ENCODE peak calls at places on chromosomes 12 and 14, in nine cellular contexts. One of them, this sample, is unnamed.

GRCh38 chr14:54771411-54772027 is 131.1 kb downstream of the GCH1 start:
- DNase-seq in fibroblast of lung: no peak
- DNase-seq in stomach: no peak
- DNase-seq in A673: no peak
- DNase-seq in HCT116: no peak
- DNase-seq in CD8-positive, alpha-beta T cell: no peak
- DNase-seq in left ventricle myocardium inferior: no peak
- DNase-seq in heart right ventricle: no peak
- DNase-seq in lower lobe of right lung: no peak
- DNase-seq in this sample: no peak

GRCh38 chr14:77988966-77989365 is 181.2 kb upstream of the NRXN3 start:
- DNase-seq in heart right ventricle: peak; percentile 49
- DNase-seq in fibroblast of lung: peak; percentile 98
- DNase-seq in left ventricle myocardium inferior: peak; percentile 29
- DNase-seq in A673: no peak
- DNase-seq in HCT116: no peak
- DNase-seq in lower lobe of right lung: no peak
- DNase-seq in stomach: no peak
- DNase-seq in CD8-positive, alpha-beta T cell: no peak
- DNase-seq in this sample: no peak

GRCh38 chr12:12975322-12976077 is 23.5 kb upstream of the GPRC5D start:
- DNase-seq in HCT116: peak; percentile 29
- DNase-seq in left ventricle myocardium inferior: no peak
- DNase-seq in lower lobe of right lung: no peak
- DNase-seq in CD8-positive, alpha-beta T cell: no peak
- DNase-seq in heart right ventricle: no peak
- DNase-seq in A673: peak; percentile 21
- DNase-seq in stomach: peak; percentile 46
- DNase-seq in fibroblast of lung: peak; percentile 54
- DNase-seq in this sample: no peak

GRCh38 chr12:13918883-13919282 is 62.5 kb downstream of the GRIN2B start:
- DNase-seq in fibroblast of lung: no peak
- DNase-seq in lower lobe of right lung: no peak
- DNase-seq in heart right ventricle: no peak
- DNase-seq in A673: no peak
- DNase-seq in stomach: no peak
- DNase-seq in left ventricle myocardium inferior: no peak
- DNase-seq in CD8-positive, alpha-beta T cell: no peak
- DNase-seq in HCT116: no peak
- DNase-seq in this sample: no peak

GRCh38 chr12:97456792-97457191 is 5.8 kb upstream of the RMST start:
- DNase-seq in A673: no peak
- DNase-seq in left ventricle myocardium inferior: no peak
- DNase-seq in HCT116: no peak
- DNase-seq in CD8-positive, alpha-beta T cell: no peak
- DNase-seq in heart right ventricle: no peak
- DNase-seq in stomach: no peak
- DNase-seq in lower lobe of right lung: no peak
- DNase-seq in fibroblast of lung: no peak
- DNase-seq in this sample: no peak

GRCh38 chr12:75979181-75979580 is 52.4 kb downstream of the PHLDA1 start:
- DNase-seq in left ventricle myocardium inferior: no peak
- DNase-seq in fibroblast of lung: peak; percentile 70
- DNase-seq in CD8-positive, alpha-beta T cell: peak; percentile 14
- DNase-seq in stomach: no peak
- DNase-seq in lower lobe of right lung: no peak
- DNase-seq in HCT116: no peak
- DNase-seq in A673: peak; percentile 56
- DNase-seq in heart right ventricle: no peak
- DNase-seq in this sample: no peak

GRCh38 chr14:104494483-104494882 is 85.1 kb upstream of the C14orf180 start:
- DNase-seq in stomach: no peak
- DNase-seq in left ventricle myocardium inferior: no peak
- DNase-seq in CD8-positive, alpha-beta T cell: no peak
- DNase-seq in A673: no peak
- DNase-seq in fibroblast of lung: no peak
- DNase-seq in heart right ventricle: no peak
- DNase-seq in lower lobe of right lung: no peak
- DNase-seq in HCT116: no peak
- DNase-seq in this sample: no peak

GRCh38 chr12:6735448-6736191 is 11.8 kb downstream of the COPS7A start:
- DNase-seq in lower lobe of right lung: peak; percentile 77
- DNase-seq in A673: peak; percentile 63
- DNase-seq in HCT116: no peak
- DNase-seq in left ventricle myocardium inferior: peak; percentile 73
- DNase-seq in fibroblast of lung: peak; percentile 58
- DNase-seq in stomach: peak; percentile 77
- DNase-seq in heart right ventricle: peak; percentile 52
- DNase-seq in CD8-positive, alpha-beta T cell: peak; percentile 26
- DNase-seq in this sample: peak; percentile 83

GRCh38 chr14:70652871-70653270 is 11.2 kb downstream of the TTC9 start:
- DNase-seq in A673: no peak
- DNase-seq in stomach: no peak
- DNase-seq in lower lobe of right lung: no peak
- DNase-seq in CD8-positive, alpha-beta T cell: no peak
- DNase-seq in fibroblast of lung: no peak
- DNase-seq in HCT116: no peak
- DNase-seq in heart right ventricle: no peak
- DNase-seq in left ventricle myocardium inferior: no peak
- DNase-seq in this sample: no peak

GRCh38 chr14:70655110-70655826 is 13.6 kb downstream of the TTC9 start:
- DNase-seq in stomach: peak; percentile 34
- DNase-seq in HCT116: no peak
- DNase-seq in A673: peak; percentile 53
- DNase-seq in lower lobe of right lung: no peak
- DNase-seq in CD8-positive, alpha-beta T cell: peak; percentile 63
- DNase-seq in heart right ventricle: no peak
- DNase-seq in fibroblast of lung: no peak
- DNase-seq in left ventricle myocardium inferior: no peak
- DNase-seq in this sample: no peak

GRCh38 chr14:70653662-70654061 is 11.9 kb downstream of the TTC9 start:
- DNase-seq in HCT116: no peak
- DNase-seq in fibroblast of lung: no peak
- DNase-seq in lower lobe of right lung: no peak
- DNase-seq in left ventricle myocardium inferior: no peak
- DNase-seq in CD8-positive, alpha-beta T cell: no peak
- DNase-seq in heart right ventricle: no peak
- DNase-seq in A673: peak; percentile 84
- DNase-seq in stomach: no peak
- DNase-seq in this sample: no peak

GRCh38 chr14:70651522-70651921 is 9.8 kb downstream of the TTC9 start:
- DNase-seq in HCT116: no peak
- DNase-seq in fibroblast of lung: no peak
- DNase-seq in stomach: no peak
- DNase-seq in CD8-positive, alpha-beta T cell: no peak
- DNase-seq in heart right ventricle: no peak
- DNase-seq in left ventricle myocardium inferior: no peak
- DNase-seq in A673: no peak
- DNase-seq in lower lobe of right lung: no peak
- DNase-seq in this sample: no peak

DNA sequence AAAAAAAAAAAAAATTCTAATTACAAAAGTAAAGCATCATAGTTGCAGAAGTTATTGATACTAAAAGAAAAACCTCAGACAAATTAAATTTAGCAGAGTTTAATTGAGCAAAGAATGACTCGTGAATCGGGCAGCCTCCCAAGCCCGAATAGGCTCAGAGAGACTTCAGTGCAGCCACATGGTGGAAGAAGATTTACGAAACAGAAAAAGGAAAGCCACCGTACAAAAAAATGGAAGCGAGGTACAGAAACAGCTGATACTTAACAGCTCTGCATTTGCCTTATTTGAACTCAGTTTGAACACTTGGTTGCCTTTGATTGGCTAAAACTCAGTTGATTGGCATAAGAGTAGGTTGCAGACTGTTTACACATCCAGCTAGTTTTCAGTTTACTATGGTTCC is 12.9 kb downstream of the TTC9 start:
- DNase-seq in left ventricle myocardium inferior: no peak
- DNase-seq in stomach: no peak
- DNase-seq in HCT116: no peak
- DNase-seq in CD8-positive, alpha-beta T cell: no peak
- DNase-seq in heart right ventricle: no peak
- DNase-seq in A673: peak; percentile 36
- DNase-seq in lower lobe of right lung: no peak
- DNase-seq in fibroblast of lung: peak; percentile 20
- DNase-seq in this sample: no peak
- H3K4me1 ChIP-seq in left ventricle myocardium inferior: no peaks in the 10 kb centered on the region
- H3K4me1 ChIP-seq in stomach: no peaks in the 10 kb centered on the region
- H3K4me1 ChIP-seq in HCT116: peaks cover 3% of the 10 kb centered on the region
- H3K4me1 ChIP-seq in CD8-positive, alpha-beta T cell: peaks cover 87% of the 10 kb centered on the region
- H3K4me1 ChIP-seq in heart right ventricle: no peaks in the 10 kb centered on the region
- H3K4me1 ChIP-seq in A673: peaks cover 26% of the 10 kb centered on the region
- H3K4me1 ChIP-seq in lower lobe of right lung: peaks cover 8% of the 10 kb centered on the region
- H3K4me1 ChIP-seq in fibroblast of lung: no peaks in the 10 kb centered on the region
- H3K4me1 ChIP-seq in this sample: peaks cover 5% of the 10 kb centered on the region

DNA sequence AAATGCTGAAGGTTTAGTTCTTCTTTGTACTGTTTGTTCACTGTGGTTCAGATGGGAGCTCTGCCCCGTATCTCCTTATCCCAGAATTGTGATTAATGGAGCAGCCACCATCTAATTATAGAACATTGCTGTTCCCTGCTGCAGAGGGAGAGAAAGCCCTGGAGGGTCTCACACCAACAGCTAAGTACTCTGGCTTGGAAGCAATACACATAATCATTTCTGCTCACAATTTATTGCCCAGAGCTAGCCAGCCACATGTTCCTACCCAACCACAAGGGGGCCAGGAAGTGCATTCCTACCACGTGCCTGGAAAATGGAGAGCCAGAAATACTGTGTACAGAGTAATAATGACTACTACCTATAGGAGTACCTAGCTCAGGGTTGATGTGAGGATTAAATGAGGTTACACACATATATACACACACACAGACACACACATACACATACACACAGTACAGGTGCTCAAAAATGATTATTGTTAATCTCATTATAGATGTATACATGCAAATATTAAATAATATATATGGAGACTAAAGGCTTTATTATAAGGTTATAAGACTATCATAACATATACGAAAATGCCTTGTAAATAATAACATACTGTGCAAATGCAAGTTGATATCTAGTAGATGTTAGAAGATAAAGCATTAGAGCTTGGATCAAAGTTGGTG is 22.3 kb downstream of the MSRB3 start:
- DNase-seq in CD8-positive, alpha-beta T cell: no peak
- DNase-seq in A673: peak; percentile 64
- DNase-seq in stomach: no peak
- DNase-seq in HCT116: peak; percentile 54
- DNase-seq in lower lobe of right lung: no peak
- DNase-seq in heart right ventricle: peak; percentile 8
- DNase-seq in fibroblast of lung: peak; percentile 28
- DNase-seq in left ventricle myocardium inferior: no peak
- DNase-seq in this sample: no peak
- TF ChIP-seq CTCF in CD8-positive, alpha-beta T cell: no peak
- TF ChIP-seq CTCF in A673: peak; percentile 51
- TF ChIP-seq CTCF in stomach: no peak
- TF ChIP-seq CTCF in HCT116: peak; percentile 28
- TF ChIP-seq CTCF in lower lobe of right lung: peak; percentile 23
- TF ChIP-seq CTCF in heart right ventricle: peak; percentile 43
- TF ChIP-seq CTCF in fibroblast of lung: peak; percentile 36
- TF ChIP-seq CTCF in left ventricle myocardium inferior: peak; percentile 53
- TF ChIP-seq CTCF in this sample: peak; percentile 26

GRCh38 chr12:123152823-123153222 is 1.9 kb upstream of the PITPNM2 start:
- DNase-seq in A673: no peak
- DNase-seq in CD8-positive, alpha-beta T cell: no peak
- DNase-seq in stomach: no peak
- DNase-seq in fibroblast of lung: no peak
- DNase-seq in left ventricle myocardium inferior: no peak
- DNase-seq in heart right ventricle: no peak
- DNase-seq in HCT116: no peak
- DNase-seq in lower lobe of right lung: no peak
- DNase-seq in this sample: no peak

GRCh38 chr12:123150273-123150803 is 552 bp downstream of the PITPNM2 start:
- DNase-seq in stomach: no peak
- DNase-seq in A673: peak; percentile 33
- DNase-seq in HCT116: no peak
- DNase-seq in CD8-positive, alpha-beta T cell: no peak
- DNase-seq in left ventricle myocardium inferior: peak; percentile 55
- DNase-seq in fibroblast of lung: no peak
- DNase-seq in lower lobe of right lung: peak; percentile 59
- DNase-seq in heart right ventricle: peak; percentile 54
- DNase-seq in this sample: peak; percentile 78

GRCh38 chr12:123149828-123150272 is 1.0 kb downstream of the PITPNM2 start:
- DNase-seq in HCT116: no peak
- DNase-seq in lower lobe of right lung: no peak
- DNase-seq in A673: no peak
- DNase-seq in heart right ventricle: peak; percentile 16
- DNase-seq in CD8-positive, alpha-beta T cell: no peak
- DNase-seq in left ventricle myocardium inferior: no peak
- DNase-seq in fibroblast of lung: no peak
- DNase-seq in stomach: no peak
- DNase-seq in this sample: no peak

GRCh38 chr12:123150804-123151678 is at the start of gene PITPNM2:
- DNase-seq in fibroblast of lung: peak; percentile 59
- DNase-seq in A673: peak; percentile 72
- DNase-seq in left ventricle myocardium inferior: peak; percentile 70
- DNase-seq in HCT116: no peak
- DNase-seq in CD8-positive, alpha-beta T cell: peak; percentile 52
- DNase-seq in heart right ventricle: peak; percentile 50
- DNase-seq in stomach: peak; percentile 67
- DNase-seq in lower lobe of right lung: peak; percentile 77
- DNase-seq in this sample: peak; percentile 85

DNA sequence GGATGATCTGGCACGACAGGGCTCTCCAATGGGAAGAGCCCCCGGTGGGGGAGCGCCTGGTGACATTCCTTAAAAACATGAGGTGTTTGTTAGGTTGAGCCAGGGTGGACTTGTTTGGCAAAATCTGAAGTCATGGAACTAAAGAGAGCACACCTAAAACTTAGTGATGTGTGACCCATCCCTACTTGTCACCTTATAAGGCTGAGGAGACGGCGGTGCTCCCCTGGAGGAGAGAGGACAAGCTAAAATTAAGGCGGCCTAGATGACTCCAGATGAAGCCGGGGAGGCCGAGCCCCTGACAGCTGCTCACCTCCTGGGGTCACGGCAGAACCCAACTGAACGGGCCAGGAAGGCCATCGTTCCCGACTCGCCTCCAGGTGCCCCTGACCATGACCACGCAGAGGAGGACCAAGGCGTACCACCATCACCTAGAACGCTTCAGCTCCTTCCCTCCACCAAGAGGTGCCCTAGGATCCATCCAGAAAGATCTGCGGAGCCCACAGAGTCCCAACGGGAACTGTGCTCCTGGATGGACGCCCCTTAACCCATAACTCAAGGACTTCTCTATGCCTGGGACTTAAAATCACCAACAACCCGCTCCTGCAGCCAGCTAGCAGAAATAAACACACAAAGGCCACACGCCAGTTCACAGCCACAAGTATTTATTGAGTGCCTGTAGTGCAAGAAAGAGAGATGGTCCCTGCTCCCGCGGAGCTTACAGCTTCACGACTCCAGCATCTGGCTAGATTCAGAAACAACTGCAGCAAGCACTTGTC is 977 bp upstream of the PITPNM2 start:
- DNase-seq in left ventricle myocardium inferior: no peak
- DNase-seq in heart right ventricle: no peak
- DNase-seq in A673: no peak
- DNase-seq in stomach: no peak
- DNase-seq in lower lobe of right lung: no peak
- DNase-seq in HCT116: no peak
- DNase-seq in fibroblast of lung: no peak
- DNase-seq in CD8-positive, alpha-beta T cell: no peak
- DNase-seq in this sample: no peak
- H3K27ac ChIP-seq in left ventricle myocardium inferior: peak overlapping the region; percentile 89
- H3K27ac ChIP-seq in heart right ventricle: peak overlapping the region; percentile 89
- H3K27ac ChIP-seq in A673: peak overlapping the region; percentile 76
- H3K27ac ChIP-seq in stomach: peak overlapping the region; percentile 92
- H3K27ac ChIP-seq in lower lobe of right lung: peak overlapping the region; percentile 87
- H3K27ac ChIP-seq in HCT116: peak overlapping the region; percentile 66
- H3K27ac ChIP-seq in fibroblast of lung: peak overlapping the region; percentile 30
- H3K27ac ChIP-seq in CD8-positive, alpha-beta T cell: peak overlapping the region; percentile 47
- H3K27ac ChIP-seq in this sample: peak overlapping the region; percentile 83

GRCh38 chr14:61586539-61587396 is 108.5 kb upstream of the HIF1A start:
- DNase-seq in lower lobe of right lung: no peak
- DNase-seq in HCT116: no peak
- DNase-seq in heart right ventricle: no peak
- DNase-seq in CD8-positive, alpha-beta T cell: no peak
- DNase-seq in stomach: no peak
- DNase-seq in fibroblast of lung: peak; percentile 73
- DNase-seq in left ventricle myocardium inferior: no peak
- DNase-seq in A673: no peak
- DNase-seq in this sample: no peak
- H3K4me1 ChIP-seq in lower lobe of right lung: peaks cover 19% of the 10 kb centered on the region
- H3K4me1 ChIP-seq in HCT116: peaks cover 12% of the 10 kb centered on the region
- H3K4me1 ChIP-seq in heart right ventricle: peaks cover 52% of the 10 kb centered on the region
- H3K4me1 ChIP-seq in CD8-positive, alpha-beta T cell: peaks cover 8% of the 10 kb centered on the region
- H3K4me1 ChIP-seq in stomach: peaks cover 34% of the 10 kb centered on the region
- H3K4me1 ChIP-seq in fibroblast of lung: peaks cover 29% of the 10 kb centered on the region
- H3K4me1 ChIP-seq in left ventricle myocardium inferior: peaks cover 63% of the 10 kb centered on the region
- H3K4me1 ChIP-seq in A673: peaks cover 8% of the 10 kb centered on the region
- H3K4me1 ChIP-seq in this sample: peaks cover 21% of the 10 kb centered on the region

This sample was measured in upper lobe of right lung.